ENCODE peak calls at places on chromosome 10, in four cellular contexts. One of them, this sample, is unnamed.

GRCh38 chr10:120838941-120839340 is 12.2 kb upstream of the WDR11 start:
- DNase-seq in activated T-cell treated with anti-CD3 and anti-CD28 coated beads for 1 hour: no peak
- DNase-seq in glutamatergic neuron: no peak
- DNase-seq in AG09309: no peak
- DNase-seq in this sample: no peak

GRCh38 chr10:63192826-63193225 is 59.7 kb downstream of the NRBF2 start:
- DNase-seq in activated T-cell treated with anti-CD3 and anti-CD28 coated beads for 1 hour: no peak
- DNase-seq in glutamatergic neuron: no peak
- DNase-seq in AG09309: no peak
- DNase-seq in this sample: no peak

GRCh38 chr10:75035975-75036708 is 75.3 kb upstream of the SAMD8 start:
- DNase-seq in activated T-cell treated with anti-CD3 and anti-CD28 coated beads for 1 hour: no peak
- DNase-seq in glutamatergic neuron: peak; percentile 44
- DNase-seq in AG09309: no peak
- DNase-seq in this sample: no peak

GRCh38 chr10:46992794-46993552 is 81.7 kb downstream of the PTPN20 start:
- DNase-seq in activated T-cell treated with anti-CD3 and anti-CD28 coated beads for 1 hour: no peak
- DNase-seq in glutamatergic neuron: no peak
- DNase-seq in AG09309: peak; percentile 13
- DNase-seq in this sample: peak; percentile 8

GRCh38 chr10:101573885-101574284 is 14.2 kb downstream of the POLL start:
- DNase-seq in activated T-cell treated with anti-CD3 and anti-CD28 coated beads for 1 hour: no peak
- DNase-seq in glutamatergic neuron: no peak
- DNase-seq in AG09309: no peak
- DNase-seq in this sample: no peak

GRCh38 chr10:116775488-116776400 is 33.4 kb upstream of the HSPA12A start:
- DNase-seq in activated T-cell treated with anti-CD3 and anti-CD28 coated beads for 1 hour: no peak
- DNase-seq in glutamatergic neuron: no peak
- DNase-seq in AG09309: no peak
- DNase-seq in this sample: no peak

GRCh38 chr10:15473401-15473777 is 102.3 kb upstream of the FAM171A1 start:
- DNase-seq in activated T-cell treated with anti-CD3 and anti-CD28 coated beads for 1 hour: no peak
- DNase-seq in glutamatergic neuron: no peak
- DNase-seq in AG09309: no peak
- DNase-seq in this sample: no peak

GRCh38 chr10:107834706-107835105 is 670.2 kb upstream of the SORCS1 start:
- DNase-seq in activated T-cell treated with anti-CD3 and anti-CD28 coated beads for 1 hour: no peak
- DNase-seq in glutamatergic neuron: no peak
- DNase-seq in AG09309: no peak
- DNase-seq in this sample: no peak

GRCh38 chr10:28127881-28128280 is 129.0 kb upstream of the ODAD2 start:
- DNase-seq in activated T-cell treated with anti-CD3 and anti-CD28 coated beads for 1 hour: no peak
- DNase-seq in glutamatergic neuron: no peak
- DNase-seq in AG09309: no peak
- DNase-seq in this sample: no peak

GRCh38 chr10:121444515-121444914 is 153.7 kb downstream of the FGFR2 start:
- DNase-seq in activated T-cell treated with anti-CD3 and anti-CD28 coated beads for 1 hour: no peak
- DNase-seq in glutamatergic neuron: no peak
- DNase-seq in AG09309: no peak
- DNase-seq in this sample: no peak

GRCh38 chr10:101690461-101690860 is 4.5 kb downstream of the FBXW4 start:
- DNase-seq in activated T-cell treated with anti-CD3 and anti-CD28 coated beads for 1 hour: no peak
- DNase-seq in glutamatergic neuron: no peak
- DNase-seq in AG09309: no peak
- DNase-seq in this sample: no peak

GRCh38 chr10:78621183-78621789 is 447.5 kb upstream of the ZMIZ1 start:
- DNase-seq in activated T-cell treated with anti-CD3 and anti-CD28 coated beads for 1 hour: no peak
- DNase-seq in glutamatergic neuron: no peak
- DNase-seq in AG09309: no peak
- DNase-seq in this sample: no peak

GRCh38 chr10:13921941-13922340 is 335.2 kb downstream of the PRPF18 start:
- DNase-seq in activated T-cell treated with anti-CD3 and anti-CD28 coated beads for 1 hour: no peak
- DNase-seq in glutamatergic neuron: no peak
- DNase-seq in AG09309: no peak
- DNase-seq in this sample: no peak

This sample was measured in germinal center.